ENCODE peak calls at places on chromosomes 16 and 17, in six cellular contexts. S, T, P, E, G and U are unnamed samples.

GRCh38 chr16:31861415-31861814 is 12.2 kb upstream of the ZNF267 start:
- DNase-seq in S (no peak), T (no peak), P (no peak), E (no peak), G (no peak), U (no peak)

GRCh38 chr16:80543162-80543561 is 2.4 kb downstream of the DYNLRB2 start:
- DNase-seq in S (no peak), T (no peak), P (no peak), E (no peak), G (no peak), U (no peak)

GRCh38 chr16:69334696-69335095 is 4.3 kb upstream of the PDF start:
- DNase-seq in S (no peak), T (no peak), P (no peak), E (no peak), G (no peak), U (no peak)

GRCh38 chr16:24731722-24732419 is 2.4 kb downstream of the TNRC6A start:
- DNase-seq in S (no peak), T (no peak), P (no peak), E (no peak), G (no peak), U (no peak)

GRCh38 chr16:77789085-77789611 is 784 bp downstream of the VAT1L start:
- DNase-seq in S (peak), T (no peak), P (no peak), E (no peak), G (no peak), U (peak)

GRCh38 chr16:3007059-3007956 is 5.4 kb upstream of the CLDN9 start:
- DNase-seq in S (no peak), T (no peak), P (no peak), E (no peak), G (no peak), U (no peak)

GRCh38 chr17:21008992-21009671 is 33.7 kb downstream of the USP22 start:
- DNase-seq in S (no peak), T (no peak), P (no peak), E (no peak), G (no peak), U (no peak)

GRCh38 chr17:6843241-6843890 is 11.8 kb upstream of the TEKT1 start:
- DNase-seq in S (peak), T (no peak), P (no peak), E (no peak), G (peak), U (peak)

GRCh38 chr16:16042076-16042475 is 92.7 kb downstream of the ABCC1 start:
- DNase-seq in S (peak), T (no peak), P (no peak), E (no peak), G (peak), U (no peak)

GRCh38 chr16:50015631-50016030 is 9.4 kb upstream of the CNEP1R1 start:
- DNase-seq in S (no peak), T (no peak), P (no peak), E (no peak), G (no peak), U (no peak)

GRCh38 chr17:43308999-43309398 is 75.2 kb upstream of the RNU2-1 start:
- DNase-seq in S (no peak), T (no peak), P (no peak), E (no peak), G (no peak), U (no peak)

GRCh38 chr16:85648782-85649181 is 35.7 kb downstream of the GSE1 start:
- DNase-seq in S (no peak), T (no peak), P (no peak), E (no peak), G (no peak), U (peak)

GRCh38 chr17:6528557-6528956 is 27.8 kb downstream of the PITPNM3 start:
- DNase-seq in S (no peak), T (no peak), P (no peak), E (no peak), G (no peak), U (no peak)

GRCh38 chr16:46894011-46894672 is 10.0 kb downstream of the GPT2 start:
- DNase-seq in S (no peak), T (no peak), P (no peak), E (no peak), G (no peak), U (no peak)

GRCh38 chr17:9644910-9645751 is at the start of gene USP43:
- DNase-seq in S (peak), T (peak), P (peak), E (no peak), G (no peak), U (peak)

GRCh38 chr16:57196276-57196675 is 10.1 kb downstream of the RSPRY1 start:
- DNase-seq in S (no peak), T (no peak), P (no peak), E (no peak), G (no peak), U (no peak)

GRCh38 chr17:77314601-77315000 is 173.8 kb downstream of the SEC14L1 start:
- DNase-seq in S (no peak), T (no peak), P (no peak), E (no peak), G (no peak), U (no peak)

GRCh38 chr16:85372627-85373372 is 240.3 kb upstream of the GSE1 start:
- DNase-seq in S (peak), T (peak), P (peak), E (no peak), G (peak), U (no peak)

GRCh38 chr16:66603537-66604375 is 748 bp upstream of the CMTM3 start:
- DNase-seq in S (peak), T (peak), P (peak), E (peak), G (peak), U (peak)

GRCh38 chr17:79413591-79413990 is 197.3 kb downstream of the RBFOX3 start:
- DNase-seq in S (no peak), T (no peak), P (no peak), E (no peak), G (no peak), U (no peak)

GRCh38 chr16:88633684-88634140 is 4.7 kb upstream of the IL17C start:
- DNase-seq in S (peak), T (peak), P (peak), E (peak), G (peak), U (peak)